ENCODE peak calls at places on chromosomes 12 and 14, in seven cellular contexts. L, G, K, I, W, B and S are unnamed samples.

GRCh38 chr12:50297996-50298395 is 14.7 kb upstream of the LIMA1 start:
- DNase-seq in L (no peak), K (no peak), B (no peak), I (no peak), G (no peak), W (no peak), S (no peak)

GRCh38 chr14:29458547-29458946 is 469.1 kb downstream of the PRKD1 start:
- DNase-seq in I (no peak), W (no peak), L (no peak), K (no peak), B (no peak), G (no peak), S (no peak)

GRCh38 chr12:52506858-52507715 is 13.1 kb downstream of the KRT5 start:
- DNase-seq in K (no peak), W (peak; percentile 10), L (no peak), B (peak; percentile 41), I (peak; percentile 59), G (peak; percentile 53), S (no peak)

GRCh38 chr12:49244161-49244560 is 20.7 kb upstream of the TUBA1C start:
- DNase-seq in B (no peak), I (no peak), K (no peak), G (peak; percentile 56), L (no peak), W (no peak), S (no peak)

GRCh38 chr12:49909826-49910225 is 6.1 kb upstream of the FAIM2 start:
- DNase-seq in L (no peak), K (no peak), G (no peak), W (no peak), B (no peak), I (peak; percentile 39), S (no peak)

GRCh38 chr12:101592931-101593330 is 1.8 kb upstream of the MYBPC1 start:
- DNase-seq in G (no peak), B (no peak), W (no peak), I (no peak), K (no peak), L (no peak), S (no peak)

GRCh38 chr12:106840217-106840616 is 65.7 kb downstream of the RIC8B start:
- DNase-seq in K (no peak), B (peak; percentile 24), G (peak; percentile 73), W (peak; percentile 14), L (no peak), I (peak; percentile 31), S (no peak)

GRCh38 chr14:69101331-69101826 is 51.5 kb downstream of the DCAF5 start:
- DNase-seq in L (peak; percentile 5), G (peak; percentile 90), B (no peak), K (no peak), I (no peak), W (peak; percentile 90), S (peak; percentile 60)

GRCh38 chr12:65891987-65892481 is 67.8 kb downstream of the HMGA2 start:
- DNase-seq in I (peak; percentile 91), K (no peak), W (peak; percentile 98), B (no peak), G (no peak), L (peak; percentile 67), S (peak; percentile 98)

GRCh38 chr12:24118675-24119074 is 169.2 kb upstream of the SOX5 start:
- DNase-seq in L (no peak), I (no peak), K (no peak), W (no peak), B (no peak), G (no peak), S (no peak)

GRCh38 chr14:102578821-102579220 is 13.6 kb upstream of the RCOR1 start:
- DNase-seq in L (no peak), W (no peak), B (no peak), G (no peak), K (no peak), I (no peak), S (no peak)

GRCh38 chr12:75525263-75525662 is 13.9 kb upstream of the KRR1 start:
- DNase-seq in I (no peak), K (no peak), W (no peak), G (no peak), B (no peak), L (no peak), S (no peak)

GRCh38 chr12:18546399-18546798 is 191.4 kb downstream of the PLCZ1 start:
- DNase-seq in I (no peak), B (no peak), L (no peak), K (no peak), G (no peak), W (peak; percentile 7), S (no peak)

GRCh38 chr12:11771356-11771755 is 121.9 kb downstream of the ETV6 start:
- DNase-seq in K (no peak), L (no peak), G (peak; percentile 13), I (no peak), W (no peak), B (no peak), S (no peak)

GRCh38 chr12:124609041-124609984 is 41.9 kb upstream of the NCOR2 start:
- DNase-seq in I (no peak), G (peak; percentile 85), B (peak; percentile 42), L (no peak), K (peak; percentile 97), W (no peak), S (no peak)

GRCh38 chr14:89814126-89814525 is 140.4 kb downstream of the EFCAB11 start:
- DNase-seq in B (no peak), G (no peak), I (no peak), K (no peak), L (no peak), W (no peak), S (no peak)

GRCh38 chr14:50344116-50344775 is 32.1 kb downstream of the DMAC2L start:
- DNase-seq in L (no peak), B (no peak), W (no peak), I (no peak), K (no peak), G (no peak), S (no peak)

GRCh38 chr12:70400124-70400523 is 34.0 kb downstream of the KCNMB4 start:
- DNase-seq in W (no peak), L (no peak), I (no peak), K (no peak), B (no peak), G (no peak), S (no peak)

GRCh38 chr12:14417717-14418116 is 52.2 kb downstream of the ATF7IP start:
- DNase-seq in W (peak; percentile 68), L (peak; percentile 44), B (peak; percentile 10), G (peak; percentile 70), K (no peak), I (peak; percentile 85), S (peak; percentile 46)

GRCh38 chr14:103141117-103141796 is 18.0 kb downstream of the TNFAIP2 start:
- DNase-seq in B (peak; percentile 86), W (no peak), K (peak; percentile 48), I (peak; percentile 56), G (peak; percentile 58), L (no peak), S (no peak)

GRCh38 chr12:79055926-79056674 is 191.5 kb downstream of the SYT1 start:
- DNase-seq in K (no peak), L (peak; percentile 46), G (no peak), I (no peak), B (no peak), W (no peak), S (peak; percentile 58)

GRCh38 chr14:21268612-21269251 is 510 bp downstream of the HNRNPC start:
- DNase-seq in W (no peak), K (no peak), G (peak; percentile 59), B (no peak), I (no peak), L (peak; percentile 14), S (no peak)

GRCh38 chr12:43370299-43370698 is 181.7 kb downstream of the ADAMTS20 start:
- DNase-seq in B (no peak), W (no peak), K (no peak), I (peak; percentile 87), G (peak; percentile 31), L (no peak), S (peak; percentile 87)